ENCODE peak calls at places on chromosomes 5 and 9, in four cellular contexts. One of them, this sample, is unnamed.

GRCh38 chr5:145028626-145029025 is 806.5 kb downstream of the PRELID2 start:
- DNase-seq in sigmoid colon: no peak
- DNase-seq in fibroblast of the aortic adventitia: no peak
- DNase-seq in A549: no peak
- DNase-seq in this sample: no peak

GRCh38 chr5:96332535-96333396 is 100.3 kb downstream of the PCSK1 start:
- DNase-seq in A549: no peak
- DNase-seq in fibroblast of the aortic adventitia: no peak
- DNase-seq in sigmoid colon: no peak
- DNase-seq in this sample: no peak

GRCh38 chr5:146089287-146089686 is 16.1 kb downstream of the PLAC8L1 start:
- DNase-seq in sigmoid colon: no peak
- DNase-seq in A549: no peak
- DNase-seq in fibroblast of the aortic adventitia: no peak
- DNase-seq in this sample: no peak

GRCh38 chr5:82821978-82822927 is 254.9 kb downstream of the TMEM167A start:
- DNase-seq in sigmoid colon: no peak
- DNase-seq in A549: no peak
- DNase-seq in fibroblast of the aortic adventitia: peak
- DNase-seq in this sample: no peak

GRCh38 chr5:119397518-119398380 is 41.9 kb downstream of the TNFAIP8 start:
- DNase-seq in sigmoid colon: no peak
- DNase-seq in fibroblast of the aortic adventitia: peak
- DNase-seq in A549: no peak
- DNase-seq in this sample: peak

GRCh38 chr9:109253637-109254284 is 67.1 kb downstream of the EPB41L4B start:
- DNase-seq in A549: peak
- DNase-seq in fibroblast of the aortic adventitia: peak
- DNase-seq in sigmoid colon: no peak
- DNase-seq in this sample: peak

GRCh38 chr9:113588242-113588810 is 124.8 kb downstream of the RGS3 start:
- DNase-seq in A549: no peak
- DNase-seq in fibroblast of the aortic adventitia: no peak
- DNase-seq in sigmoid colon: peak
- DNase-seq in this sample: no peak

GRCh38 chr9:78026947-78027346 is 4.7 kb downstream of the GNAQ start:
- DNase-seq in sigmoid colon: no peak
- DNase-seq in A549: no peak
- DNase-seq in fibroblast of the aortic adventitia: peak
- DNase-seq in this sample: peak

GRCh38 chr5:110753620-110754019 is 14.8 kb downstream of the SLC25A46 start:
- DNase-seq in fibroblast of the aortic adventitia: no peak
- DNase-seq in A549: no peak
- DNase-seq in sigmoid colon: no peak
- DNase-seq in this sample: no peak

GRCh38 chr5:141947366-141947765 is 10.6 kb downstream of the PCDH12 start:
- DNase-seq in A549: no peak
- DNase-seq in sigmoid colon: no peak
- DNase-seq in fibroblast of the aortic adventitia: no peak
- DNase-seq in this sample: no peak

GRCh38 chr9:14415947-14416346 is 102.0 kb upstream of the NFIB start:
- DNase-seq in A549: no peak
- DNase-seq in sigmoid colon: no peak
- DNase-seq in fibroblast of the aortic adventitia: peak
- DNase-seq in this sample: peak

GRCh38 chr9:83596899-83597504 is 25.9 kb upstream of the IDNK start:
- DNase-seq in fibroblast of the aortic adventitia: peak
- DNase-seq in A549: peak
- DNase-seq in sigmoid colon: no peak
- DNase-seq in this sample: no peak

GRCh38 chr5:61023131-61023530 is 78.1 kb downstream of the NDUFAF2 start:
- DNase-seq in fibroblast of the aortic adventitia: peak
- DNase-seq in A549: no peak
- DNase-seq in sigmoid colon: no peak
- DNase-seq in this sample: peak

GRCh38 chr9:85740821-85741111 is 988 bp downstream of the AGTPBP1 start:
- DNase-seq in sigmoid colon: no peak
- DNase-seq in A549: no peak
- DNase-seq in fibroblast of the aortic adventitia: peak
- DNase-seq in this sample: no peak

GRCh38 chr9:36006541-36006940 is 30.2 kb upstream of the RECK start:
- DNase-seq in sigmoid colon: no peak
- DNase-seq in A549: no peak
- DNase-seq in fibroblast of the aortic adventitia: no peak
- DNase-seq in this sample: no peak

GRCh38 chr5:161471551-161471950 is 75.0 kb downstream of the GABRB2 start:
- DNase-seq in A549: no peak
- DNase-seq in fibroblast of the aortic adventitia: no peak
- DNase-seq in sigmoid colon: no peak
- DNase-seq in this sample: no peak

GRCh38 chr9:126788631-126789349 is 16.1 kb upstream of the ZBTB43 start:
- DNase-seq in A549: peak
- DNase-seq in sigmoid colon: peak
- DNase-seq in fibroblast of the aortic adventitia: peak
- DNase-seq in this sample: no peak

GRCh38 chr9:104087894-104088293 is 6.2 kb upstream of the SMC2 start:
- DNase-seq in fibroblast of the aortic adventitia: no peak
- DNase-seq in sigmoid colon: no peak
- DNase-seq in A549: no peak
- DNase-seq in this sample: no peak

GRCh38 chr5:99032234-99033013 is 103.6 kb upstream of the CHD1 start:
- DNase-seq in fibroblast of the aortic adventitia: peak
- DNase-seq in A549: peak
- DNase-seq in sigmoid colon: no peak
- DNase-seq in this sample: peak

GRCh38 chr5:20678386-20678785 is 690.4 kb upstream of the CDH18 start:
- DNase-seq in fibroblast of the aortic adventitia: no peak
- DNase-seq in sigmoid colon: no peak
- DNase-seq in A549: no peak
- DNase-seq in this sample: no peak
- H3K4me3 ChIP-seq in fibroblast of the aortic adventitia: no peak
- H3K4me3 ChIP-seq in sigmoid colon: no peak
- H3K4me3 ChIP-seq in A549: no peak
- H3K4me3 ChIP-seq in this sample: no peak

GRCh38 chr9:131410051-131410491 is 16.2 kb downstream of the PRRC2B start:
- DNase-seq in sigmoid colon: no peak
- DNase-seq in A549: no peak
- DNase-seq in fibroblast of the aortic adventitia: peak
- DNase-seq in this sample: peak

GRCh38 chr9:131409458-131409992 is 15.6 kb downstream of the PRRC2B start:
- DNase-seq in A549: no peak
- DNase-seq in fibroblast of the aortic adventitia: no peak
- DNase-seq in sigmoid colon: no peak
- DNase-seq in this sample: no peak

GRCh38 chr9:131405858-131406566 is 12.1 kb downstream of the PRRC2B start:
- DNase-seq in A549: no peak
- DNase-seq in fibroblast of the aortic adventitia: no peak
- DNase-seq in sigmoid colon: no peak
- DNase-seq in this sample: no peak

GRCh38 chr9:131406567-131407436 is 12.9 kb downstream of the PRRC2B start:
- DNase-seq in A549: no peak
- DNase-seq in fibroblast of the aortic adventitia: peak
- DNase-seq in sigmoid colon: no peak
- DNase-seq in this sample: no peak

GRCh38 chr9:131407717-131408195 is 13.9 kb downstream of the PRRC2B start:
- DNase-seq in sigmoid colon: peak
- DNase-seq in fibroblast of the aortic adventitia: peak
- DNase-seq in A549: no peak
- DNase-seq in this sample: peak
- TF ChIP-seq CTCF in sigmoid colon: peak
- TF ChIP-seq CTCF in fibroblast of the aortic adventitia: peak
- TF ChIP-seq CTCF in A549: no peak
- TF ChIP-seq CTCF in this sample: peak

DNA sequence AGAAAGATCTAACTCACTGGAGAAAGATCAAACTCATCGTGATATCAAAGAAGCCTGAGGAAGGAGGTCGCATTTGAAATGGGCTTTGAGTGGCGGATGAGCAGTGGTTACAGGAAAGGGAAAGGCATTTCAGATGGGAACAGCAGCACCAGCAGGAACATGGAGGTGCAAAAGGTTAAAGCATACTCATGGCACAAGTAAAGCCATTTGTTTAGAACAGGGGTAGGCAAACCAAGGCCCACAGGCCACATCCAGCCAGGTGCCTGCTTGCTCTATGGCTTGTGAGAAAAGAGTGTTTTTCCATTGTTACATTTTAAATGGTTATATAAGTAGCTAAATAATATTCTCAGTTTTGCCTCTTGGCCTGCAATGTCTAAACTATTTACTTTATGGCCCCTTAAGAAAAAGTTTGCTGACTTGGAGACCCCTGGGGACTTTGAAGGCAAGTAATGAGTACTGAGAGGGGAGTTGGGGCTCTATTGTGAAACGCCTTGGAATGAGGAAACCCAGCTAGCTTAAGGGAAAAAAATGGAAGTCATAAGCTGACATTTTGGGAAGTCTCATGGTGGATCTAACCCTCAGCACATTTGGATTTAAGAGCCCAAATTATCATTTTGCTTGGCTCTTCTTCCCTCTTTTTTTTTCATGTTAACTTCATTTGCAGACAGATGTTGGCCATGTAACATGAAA is 211.2 kb downstream of the NR3C1 start:
- DNase-seq in fibroblast of the aortic adventitia: no peak
- DNase-seq in A549: no peak
- DNase-seq in sigmoid colon: no peak
- DNase-seq in this sample: no peak
- H3K4me3 ChIP-seq in fibroblast of the aortic adventitia: no peak
- H3K4me3 ChIP-seq in A549: no peak
- H3K4me3 ChIP-seq in sigmoid colon: no peak
- H3K4me3 ChIP-seq in this sample: no peak

DNA sequence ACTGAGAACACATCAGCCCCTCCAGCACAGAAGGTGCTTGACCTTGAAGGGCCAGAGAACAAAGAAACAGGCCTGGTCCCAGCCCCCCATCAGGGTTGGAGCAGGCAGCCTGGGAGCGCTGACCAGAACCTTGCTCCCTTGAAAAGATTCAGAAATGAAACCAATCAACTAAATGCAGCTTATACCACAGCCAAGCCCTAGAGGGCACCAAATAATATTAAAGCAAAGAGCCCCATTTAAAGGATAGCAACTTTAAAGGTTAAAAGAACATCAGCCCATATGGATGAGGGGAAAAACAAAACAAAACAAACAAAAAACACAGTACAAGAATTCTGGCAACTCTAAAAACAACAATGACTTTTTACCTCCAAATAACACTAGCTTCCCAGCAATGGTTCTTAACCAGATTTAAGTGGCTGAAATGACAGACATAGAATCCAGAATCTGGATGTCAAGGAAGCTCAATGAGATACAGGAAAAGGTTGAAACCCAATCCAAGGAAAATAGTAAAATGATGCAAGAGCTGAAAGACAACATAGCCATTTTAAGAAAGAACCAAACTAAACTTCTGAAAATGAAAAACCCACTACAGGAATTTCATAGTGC is 471.9 kb downstream of the MTRR start:
- DNase-seq in sigmoid colon: no peak
- DNase-seq in fibroblast of the aortic adventitia: peak
- DNase-seq in A549: no peak
- DNase-seq in this sample: peak
- TF ChIP-seq CTCF in sigmoid colon: no peak
- TF ChIP-seq CTCF in fibroblast of the aortic adventitia: peak
- TF ChIP-seq CTCF in A549: no peak
- TF ChIP-seq CTCF in this sample: peak

GRCh38 chr9:91208837-91209236 is 152.9 kb downstream of the AUH start:
- DNase-seq in A549: no peak
- DNase-seq in fibroblast of the aortic adventitia: no peak
- DNase-seq in sigmoid colon: no peak
- DNase-seq in this sample: no peak

GRCh38 chr9:91211414-91211813 is 150.3 kb downstream of the AUH start:
- DNase-seq in A549: no peak
- DNase-seq in fibroblast of the aortic adventitia: no peak
- DNase-seq in sigmoid colon: no peak
- DNase-seq in this sample: no peak

GRCh38 chr9:91211919-91212318 is 149.8 kb downstream of the AUH start:
- DNase-seq in fibroblast of the aortic adventitia: no peak
- DNase-seq in A549: no peak
- DNase-seq in sigmoid colon: no peak
- DNase-seq in this sample: no peak

GRCh38 chr9:91207889-91208651 is 153.6 kb downstream of the AUH start:
- DNase-seq in sigmoid colon: no peak
- DNase-seq in A549: no peak
- DNase-seq in fibroblast of the aortic adventitia: peak
- DNase-seq in this sample: peak

DNA sequence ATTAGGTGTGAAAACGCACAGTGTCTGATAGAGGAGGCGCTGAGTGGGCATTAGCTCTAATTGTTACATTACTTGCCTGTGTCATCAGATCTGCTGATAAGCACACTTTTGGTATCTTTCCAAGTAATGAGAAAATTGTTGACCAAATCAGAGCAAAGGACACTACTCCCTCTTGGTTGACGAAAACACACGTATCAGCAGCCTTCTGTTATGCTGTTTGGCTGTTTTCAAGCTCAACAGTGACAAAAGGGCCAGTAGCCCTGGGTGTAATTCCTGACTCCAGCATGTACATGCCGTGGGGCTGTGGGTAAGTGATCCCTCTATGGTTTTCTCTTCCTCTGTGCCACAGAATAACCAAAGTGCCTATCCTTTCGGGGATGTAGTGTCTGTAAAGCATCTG is 151.4 kb downstream of the AUH start:
- DNase-seq in sigmoid colon: no peak
- DNase-seq in fibroblast of the aortic adventitia: no peak
- DNase-seq in A549: no peak
- DNase-seq in this sample: no peak
- H3K4me3 ChIP-seq in sigmoid colon: no peak
- H3K4me3 ChIP-seq in fibroblast of the aortic adventitia: no peak
- H3K4me3 ChIP-seq in A549: no peak
- H3K4me3 ChIP-seq in this sample: no peak

DNA sequence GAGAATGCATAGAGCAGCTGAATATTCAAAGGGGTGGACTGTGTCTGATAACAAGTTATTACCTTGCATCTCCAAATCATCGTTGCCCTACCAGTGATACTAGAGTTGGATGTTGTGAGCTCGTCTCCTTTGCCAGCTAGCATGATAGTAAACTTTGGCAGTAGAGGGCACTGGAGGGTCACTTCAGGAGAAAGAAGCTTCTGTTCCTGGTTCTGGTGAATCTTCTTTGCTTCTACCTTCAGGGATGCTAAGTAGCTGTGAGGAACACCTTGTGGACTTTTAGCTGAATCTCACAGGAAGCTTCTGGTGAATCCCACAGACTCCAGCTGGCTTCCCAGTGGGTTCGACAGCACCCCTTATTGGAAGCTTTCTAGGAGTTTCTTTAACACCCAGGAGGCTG is 626.6 kb upstream of the SGCD start:
- DNase-seq in fibroblast of the aortic adventitia: no peak
- DNase-seq in sigmoid colon: no peak
- DNase-seq in A549: no peak
- DNase-seq in this sample: peak
- TF ChIP-seq CTCF in fibroblast of the aortic adventitia: no peak
- TF ChIP-seq CTCF in sigmoid colon: no peak
- TF ChIP-seq CTCF in A549: peak
- TF ChIP-seq CTCF in this sample: peak

GRCh38 chr9:135305546-135306180 is 173.9 kb upstream of the PPP1R26 start:
- DNase-seq in sigmoid colon: no peak
- DNase-seq in fibroblast of the aortic adventitia: no peak
- DNase-seq in A549: no peak
- DNase-seq in this sample: no peak
- H3K4me3 ChIP-seq in sigmoid colon: no peak
- H3K4me3 ChIP-seq in fibroblast of the aortic adventitia: no peak
- H3K4me3 ChIP-seq in A549: no peak
- H3K4me3 ChIP-seq in this sample: no peak